ENCODE peak calls at places on chromosomes 16 and 17, in five cellular contexts. P is gastrocnemius medialis, F is brain microvascular endothelial cell, H is fibroblast of lung, D is psoas muscle. X is an unnamed sample.

GRCh38 chr17:5783851-5784250 is 199.5 kb upstream of the NLRP1 start:
- DNase-seq in D (no peak), P (no peak), H (no peak), F (no peak), X (no peak)

GRCh38 chr16:71726491-71727319 is 2.2 kb upstream of the PHLPP2 start:
- DNase-seq in F (no peak), H (no peak), P (no peak), D (no peak), X (no peak)

GRCh38 chr17:17749921-17750320 is 68.7 kb downstream of the RAI1 start:
- DNase-seq in F (peak), P (peak), H (peak), D (no peak), X (no peak)

GRCh38 chr17:57956311-57957119 is 1.3 kb upstream of the CUEDC1 start:
- DNase-seq in H (no peak), F (no peak), D (no peak), P (no peak), X (no peak)

GRCh38 chr17:1519678-1520077 is 3.3 kb upstream of the INPP5K start:
- DNase-seq in H (no peak), D (no peak), P (no peak), F (no peak), X (no peak)

GRCh38 chr16:23025692-23026305 is 123.5 kb downstream of the USP31 start:
- DNase-seq in H (no peak), F (no peak), D (no peak), P (no peak), X (no peak)

GRCh38 chr17:81458628-81459027 is 54.0 kb downstream of the ACTG1 start:
- DNase-seq in P (no peak), H (no peak), D (no peak), F (no peak), X (no peak)

GRCh38 chr17:60832206-60832605 is 154.6 kb downstream of the BCAS3 start:
- DNase-seq in F (no peak), H (peak), P (no peak), D (no peak), X (peak)

GRCh38 chr17:63699638-63700527 is at the start of gene LIMD2:
- DNase-seq in P (no peak), H (peak), D (peak), F (no peak), X (no peak)

GRCh38 chr17:63702223-63702577 is 2.3 kb upstream of the LIMD2 start:
- DNase-seq in D (no peak), P (no peak), H (no peak), F (no peak), X (no peak)

GRCh38 chr17:63698886-63699637 is 863 bp downstream of the LIMD2 start:
- DNase-seq in H (peak), F (no peak), P (no peak), D (peak), X (no peak)

GRCh38 chr17:63701477-63702222 is 1.7 kb upstream of the LIMD2 start:
- DNase-seq in D (no peak), F (no peak), H (no peak), P (no peak), X (no peak)

GRCh38 chr17:63700528-63701441 is 860 bp upstream of the LIMD2 start:
- DNase-seq in D (peak), H (peak), F (peak), P (no peak), X (peak)
- TF ChIP-seq CTCF in D (no peak), H (no peak), F (peak), P (peak), X (no peak)

DNA sequence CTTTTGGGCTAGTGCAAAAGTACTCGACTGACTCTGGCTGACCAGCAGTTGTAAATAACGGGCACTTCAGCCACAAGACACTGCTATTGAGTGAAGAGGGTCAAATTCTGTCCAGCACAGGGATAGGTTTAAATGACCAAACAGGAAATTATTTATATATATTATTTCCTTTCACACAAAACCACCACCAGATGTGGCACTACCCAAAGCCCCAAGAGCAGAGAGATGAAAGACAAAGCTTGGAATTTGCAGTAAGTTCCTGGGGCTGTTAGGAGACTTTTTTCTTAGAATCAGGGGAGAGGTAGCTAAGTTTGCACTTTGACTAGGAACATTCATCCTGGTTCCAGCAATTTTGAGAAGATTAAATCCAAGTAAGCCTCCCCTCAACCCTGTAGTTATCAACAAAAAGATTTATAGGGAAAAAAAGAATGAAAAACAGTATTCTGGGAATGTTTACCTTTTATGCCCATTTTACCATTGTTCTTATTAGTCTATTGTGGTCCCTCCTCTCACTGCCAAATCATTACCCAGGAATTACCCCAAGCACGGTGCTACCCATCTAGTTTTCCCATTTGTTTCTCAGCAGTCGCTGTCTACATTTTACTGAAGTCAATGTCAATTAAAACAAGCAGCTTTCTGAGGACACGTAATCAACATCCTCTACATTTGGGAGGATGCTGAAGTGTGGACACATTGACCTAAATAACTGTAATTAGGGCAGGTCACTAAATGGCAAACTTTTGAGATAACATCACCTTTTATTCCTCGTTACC is 43.5 kb downstream of the GRB7 start:
- DNase-seq in F (no peak), D (no peak), P (no peak), H (no peak), X (no peak)
- H3K4me3 ChIP-seq in F (no peak), D (no peak), P (no peak), H (no peak), X (no peak)

GRCh38 chr16:85834741-85835140 is 35.2 kb downstream of the COX4I1 start:
- DNase-seq in D (no peak), F (no peak), P (no peak), H (no peak), X (no peak)
- TF ChIP-seq CTCF in D (no peak), F (no peak), P (no peak), H (no peak), X (no peak)

GRCh38 chr16:67244387-67245188 is 2.7 kb downstream of the FHOD1 start:
- DNase-seq in D (peak), H (peak), P (peak), F (peak), X (peak)
- H3K4me3 ChIP-seq in D (peak), H (no peak), P (no peak), F (peak), X (peak)

GRCh38 chr16:11585460-11586374 is 1.0 kb downstream of the LITAF start:
- DNase-seq in F (no peak), D (no peak), P (peak), H (no peak), X (no peak)

GRCh38 chr16:11587643-11588247 is 1.0 kb upstream of the LITAF start:
- DNase-seq in F (no peak), H (no peak), P (no peak), D (no peak), X (no peak)

GRCh38 chr16:11586375-11586855 is 304 bp downstream of the LITAF start:
- DNase-seq in D (peak), F (no peak), H (no peak), P (no peak), X (no peak)

GRCh38 chr16:11588321-11589244 is 1.9 kb upstream of the LITAF start:
- DNase-seq in P (no peak), D (no peak), H (no peak), F (no peak), X (no peak)

DNA sequence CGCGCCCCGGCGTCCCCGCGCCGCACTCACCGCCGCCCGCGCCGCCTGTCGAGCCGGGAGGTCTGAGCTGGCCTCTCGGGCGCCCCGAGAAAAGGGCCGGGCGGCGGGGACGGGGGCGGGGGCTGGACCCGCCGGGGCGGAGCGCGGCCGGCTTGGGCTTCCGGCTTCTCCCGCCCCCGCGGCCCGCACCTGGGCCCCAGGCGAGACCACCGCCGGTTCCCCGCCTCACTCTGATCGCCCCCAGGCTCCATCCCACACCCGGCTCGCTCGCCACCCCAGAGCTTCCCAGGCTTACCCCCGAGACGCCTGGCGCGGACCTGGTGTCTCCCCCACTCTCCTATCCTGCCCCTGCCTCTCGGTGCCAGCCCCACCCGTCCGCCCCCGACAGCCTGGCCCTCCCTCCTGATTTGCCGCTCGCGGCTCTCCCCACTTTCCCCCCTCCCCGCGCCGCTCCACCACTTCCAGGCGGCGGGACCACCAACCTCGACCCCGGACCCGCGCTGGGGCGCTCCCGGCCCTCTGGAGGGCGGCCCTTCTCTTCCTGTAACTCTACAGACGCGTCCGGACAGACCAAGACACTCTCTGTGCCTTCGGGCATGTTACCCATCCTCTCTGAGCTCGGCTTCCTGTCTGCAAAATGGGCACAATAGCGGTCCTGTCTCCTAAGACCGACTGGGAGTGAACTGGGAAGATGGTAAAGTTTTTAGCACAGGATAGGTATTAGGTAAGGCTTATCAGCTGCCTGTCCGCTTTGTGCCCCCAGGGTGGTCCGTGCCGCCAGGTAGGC is at the start of gene LITAF:
- DNase-seq in H (peak), D (peak), P (peak), F (no peak), X (no peak)
- TF ChIP-seq CTCF in H (no peak), D (no peak), P (no peak), F (no peak), X (no peak)